ENCODE peak calls at places on chromosomes 4 and X, in four cellular contexts. O is K562, R is WTC11, P is H1. D is an unnamed sample.

GRCh38 chrX:66498672-66499296 is 140.1 kb downstream of the EDA2R start:
- DNase-seq in O (no peak), R (no peak), P (no peak), D (no peak)

GRCh38 chr4:56298210-56298609 is 89.1 kb downstream of the AASDH start:
- DNase-seq in O (no peak), R (no peak), P (no peak), D (no peak)

GRCh38 chr4:13654158-13654797 is 26.8 kb upstream of the BOD1L1 start:
- DNase-seq in O (peak), R (peak), P (peak), D (peak)

GRCh38 chr4:77342170-77342810 is 185.3 kb downstream of the CCNG2 start:
- DNase-seq in O (no peak), R (no peak), P (no peak), D (no peak)

GRCh38 chr4:43379001-43379400 is 486.5 kb downstream of the GRXCR1 start:
- DNase-seq in O (no peak), R (no peak), P (no peak), D (no peak)

GRCh38 chrX:153649915-153650782 is 3.1 kb downstream of the DUSP9 start:
- DNase-seq in O (no peak), R (no peak), P (no peak), D (no peak)

GRCh38 chr4:16721618-16722291 is 176.7 kb downstream of the LDB2 start:
- DNase-seq in O (no peak), R (no peak), P (no peak), D (no peak)

GRCh38 chrX:83077606-83078005 is 430.5 kb upstream of the POU3F4 start:
- DNase-seq in O (no peak), R (no peak), P (no peak), D (no peak)

GRCh38 chr4:126465341-126465740 is 1150.6 kb downstream of the FAT4 start:
- DNase-seq in O (no peak), R (no peak), P (no peak), D (no peak)

GRCh38 chr4:154491731-154492249 is at the start of gene DCHS2:
- DNase-seq in O (peak), R (peak), P (no peak), D (peak)

GRCh38 chrX:4925911-4926310 is 1212.5 kb upstream of the PRKX start:
- DNase-seq in O (no peak), R (no peak), P (no peak), D (no peak)

GRCh38 chr4:7800996-7801395 is 138.7 kb downstream of the AFAP1 start:
- DNase-seq in O (no peak), R (no peak), P (no peak), D (no peak)
- TF ChIP-seq TEAD4 in O (no peak), R (no peak), P (no peak), D (no peak)

GRCh38 chrX:1398431-1399340 is 6.8 kb upstream of the SLC25A6 start:
- DNase-seq in O (no peak), R (no peak), P (no peak), D (peak)

GRCh38 chrX:1395646-1396216 is 3.8 kb upstream of the SLC25A6 start:
- DNase-seq in O (no peak), R (no peak), P (no peak), D (no peak)

GRCh38 chrX:1397001-1397400 is 5.1 kb upstream of the SLC25A6 start:
- DNase-seq in O (no peak), R (no peak), P (no peak), D (no peak)

GRCh38 chrX:1394731-1395501 is 3.0 kb upstream of the SLC25A6 start:
- DNase-seq in O (no peak), R (no peak), P (no peak), D (no peak)

DNA sequence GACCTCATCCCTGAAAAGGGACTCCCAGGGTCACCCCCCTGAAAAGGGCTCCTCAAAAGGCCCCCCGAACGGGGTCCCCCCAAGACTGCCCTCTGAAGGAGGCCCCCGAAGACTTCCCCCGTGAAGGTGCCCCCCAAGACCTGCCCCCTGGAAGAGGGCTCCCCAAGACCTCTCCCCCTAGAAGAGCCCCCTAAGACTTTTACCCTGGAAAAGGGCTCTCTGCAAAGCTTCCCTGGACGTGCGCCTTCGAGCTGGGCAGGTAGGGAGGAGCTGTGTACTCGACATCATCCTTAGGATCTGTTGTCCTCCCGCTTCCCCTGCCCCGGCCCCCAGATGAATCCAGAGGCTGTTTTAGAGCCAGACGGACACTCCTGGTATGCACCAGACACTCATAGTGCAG is 5.5 kb upstream of the SLC25A6 start:
- DNase-seq in O (no peak), R (no peak), P (no peak), D (no peak)
- TF ChIP-seq TEAD4 in O (no peak), R (no peak), P (no peak), D (no peak)

GRCh38 chrX:149569770-149570169 is 17.5 kb downstream of the MAGEA9B start:
- DNase-seq in O (no peak), R (no peak), P (no peak), D (no peak)

GRCh38 chrX:149571770-149572169 is 15.5 kb downstream of the MAGEA9B start:
- DNase-seq in O (no peak), R (no peak), P (no peak), D (no peak)

GRCh38 chrX:149570668-149571067 is 16.6 kb downstream of the MAGEA9B start:
- DNase-seq in O (no peak), R (no peak), P (no peak), D (no peak)

GRCh38 chrX:149567621-149568417 is 18.1 kb upstream of the HSFX3 start:
- DNase-seq in O (no peak), R (no peak), P (no peak), D (no peak)

DNA sequence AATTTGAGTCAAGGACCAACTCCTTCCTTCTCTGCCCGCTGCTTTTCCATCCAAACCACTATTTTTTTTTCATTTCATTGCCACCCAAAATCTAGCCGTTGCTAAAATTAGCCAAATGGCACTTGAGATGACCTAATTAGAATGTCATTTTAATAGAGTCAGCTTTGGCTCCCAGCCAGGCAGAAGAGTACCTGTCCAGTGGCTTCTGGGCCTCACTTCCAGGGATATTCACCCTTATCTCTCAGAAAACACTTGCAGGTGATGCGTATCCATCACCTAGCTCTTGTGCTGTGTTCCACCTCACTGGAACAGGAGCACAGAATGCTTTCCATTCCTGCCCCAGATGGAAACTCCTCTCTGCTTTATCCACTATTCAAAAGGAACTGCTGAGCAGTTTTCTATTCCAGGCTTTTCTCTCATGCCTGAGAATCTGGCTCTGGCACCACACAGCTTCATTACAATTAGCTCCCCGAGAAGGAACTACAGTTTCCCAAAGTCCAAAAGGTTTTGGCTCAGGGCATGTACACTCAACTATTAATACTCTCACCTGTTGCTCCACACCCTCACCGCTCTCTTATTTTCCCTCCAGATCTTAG is 18.5 kb downstream of the MAGEA9B start:
- DNase-seq in O (no peak), R (no peak), P (no peak), D (no peak)
- TF ChIP-seq TEAD4 in O (no peak), R (no peak), P (no peak), D (no peak)

DNA sequence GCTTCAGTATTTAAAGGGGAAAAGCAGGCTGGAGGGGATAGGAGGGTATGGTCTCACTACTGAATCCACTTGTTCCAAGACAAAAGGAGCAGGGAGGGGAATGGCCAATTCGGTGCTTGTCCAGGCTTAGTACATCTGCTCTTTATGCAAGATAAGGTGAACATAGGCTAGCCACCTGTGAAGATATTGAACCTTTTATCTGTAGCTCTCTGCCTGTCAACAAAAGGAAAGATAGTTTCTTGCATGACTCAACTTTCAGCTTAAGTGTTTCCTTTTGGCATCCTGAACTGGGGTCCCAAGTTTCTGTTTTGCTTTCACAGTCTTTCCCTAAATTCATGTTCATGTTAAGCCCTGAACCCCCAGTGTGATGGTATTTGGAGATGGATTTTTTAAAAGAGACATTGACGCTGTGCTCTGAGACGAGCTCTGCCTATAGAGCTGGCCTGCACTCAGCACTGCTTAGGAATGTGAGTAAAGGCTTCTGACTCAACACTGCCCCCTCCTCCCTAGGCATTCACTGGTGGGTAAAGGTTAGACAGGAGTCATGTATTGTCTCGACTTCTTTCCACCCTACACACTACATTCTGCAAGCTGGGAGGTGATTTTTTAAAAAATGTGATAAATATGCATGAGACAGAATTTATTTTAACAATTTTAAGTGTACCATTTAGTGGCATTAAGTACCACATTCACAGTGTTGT is 28.2 kb downstream of the FAM149A start:
- DNase-seq in O (no peak), R (peak), P (peak), D (no peak)
- TF ChIP-seq TEAD4 in O (no peak), R (no peak), P (peak), D (no peak)

D was measured in SK-N-SH.